ENCODE peak calls at places on chromosomes 13 and 19, in nine cellular contexts. Y is WTC11, R is BE2C, M is tibial artery, O is upper lobe of right lung, A is Peyer's patch, G is left lung, Z is epithelial cell of esophagus, K is neural crest cell. P is an unnamed sample.

GRCh38 chr19:53865918-53866696 is 1.6 kb upstream of the MYADM start:
- DNase-seq in M (peak; percentile 92), R (peak; percentile 80), G (peak; percentile 74), Z (peak; percentile 54), K (peak; percentile 46), Y (peak; percentile 74), O (peak; percentile 82), A (peak; percentile 37), P (peak; percentile 32)

GRCh38 chr13:106488075-106488474 is 47.4 kb downstream of the EFNB2 start:
- DNase-seq in M (no peak), Z (no peak), A (no peak), Y (no peak), R (no peak), G (no peak), K (no peak), O (no peak), P (no peak)

GRCh38 chr13:97659602-97660001 is 225.6 kb downstream of the RAP2A start:
- DNase-seq in M (no peak), G (no peak), O (no peak), A (no peak), Z (no peak), K (no peak), R (peak; percentile 19), Y (peak; percentile 32), P (no peak)

GRCh38 chr19:49224856-49225255 is 67.3 kb downstream of the TRPM4 start:
- DNase-seq in A (no peak), Y (peak; percentile 79), G (peak; percentile 39), M (no peak), K (no peak), R (peak; percentile 83), Z (peak; percentile 71), O (no peak), P (peak; percentile 36)

GRCh38 chr13:34391071-34391470 is 551.0 kb upstream of the NBEA start:
- DNase-seq in M (no peak), R (no peak), A (no peak), G (no peak), Z (peak; percentile 79), K (no peak), Y (no peak), O (no peak), P (no peak)

GRCh38 chr19:36686365-36687213 is 823 bp upstream of the ZNF567 start:
- DNase-seq in Y (no peak), M (peak; percentile 64), A (no peak), R (peak; percentile 7), K (no peak), G (no peak), O (no peak), Z (peak; percentile 23), P (peak; percentile 14)

GRCh38 chr19:41892173-41892902 is 9.4 kb downstream of the ARHGEF1 start:
- DNase-seq in K (no peak), G (no peak), R (no peak), O (no peak), Z (no peak), M (no peak), Y (no peak), A (no peak), P (no peak)

GRCh38 chr13:68076046-68076445 is 845.9 kb upstream of the PCDH9 start:
- DNase-seq in M (no peak), A (no peak), K (no peak), Z (no peak), Y (no peak), R (peak; percentile 27), G (no peak), O (no peak), P (no peak)

GRCh38 chr19:35513231-35513974 is at the start of gene DMKN:
- DNase-seq in G (no peak), O (no peak), K (no peak), R (no peak), M (no peak), A (no peak), Y (no peak), Z (peak; percentile 93), P (no peak)

GRCh38 chr19:14563989-14564650 is 7.7 kb downstream of the NDUFB7 start:
- DNase-seq in K (no peak), Y (peak; percentile 98), O (no peak), R (peak; percentile 97), Z (peak; percentile 70), G (no peak), A (no peak), M (no peak), P (no peak)

GRCh38 chr13:25886438-25887214 is 165.2 kb downstream of the SHISA2 start:
- DNase-seq in R (no peak), M (no peak), O (no peak), A (no peak), Z (peak; percentile 94), K (no peak), G (no peak), Y (no peak), P (no peak)

GRCh38 chr13:24670927-24671326 is 9.3 kb upstream of the ATP12A start:
- DNase-seq in G (no peak), Y (peak; percentile 61), K (no peak), A (no peak), M (no peak), R (no peak), Z (no peak), O (no peak), P (no peak)

GRCh38 chr13:52348081-52348480 is 57.9 kb downstream of the THSD1 start:
- DNase-seq in R (no peak), G (no peak), M (no peak), K (no peak), A (no peak), O (no peak), Y (no peak), Z (peak; percentile 26), P (no peak)

GRCh38 chr13:52345048-52345447 is 60.9 kb downstream of the THSD1 start:
- DNase-seq in O (no peak), R (no peak), Z (peak; percentile 71), Y (no peak), A (no peak), M (no peak), K (no peak), G (no peak), P (no peak)

GRCh38 chr13:52345631-52346251 is 60.2 kb downstream of the THSD1 start:
- DNase-seq in O (no peak), G (no peak), Y (no peak), K (no peak), R (no peak), M (no peak), Z (peak; percentile 5), A (no peak), P (no peak)

GRCh38 chr13:52353116-52353718 is 52.8 kb downstream of the THSD1 start:
- DNase-seq in A (no peak), Y (no peak), G (no peak), M (no peak), K (no peak), Z (peak; percentile 20), R (no peak), O (no peak), P (no peak)

DNA sequence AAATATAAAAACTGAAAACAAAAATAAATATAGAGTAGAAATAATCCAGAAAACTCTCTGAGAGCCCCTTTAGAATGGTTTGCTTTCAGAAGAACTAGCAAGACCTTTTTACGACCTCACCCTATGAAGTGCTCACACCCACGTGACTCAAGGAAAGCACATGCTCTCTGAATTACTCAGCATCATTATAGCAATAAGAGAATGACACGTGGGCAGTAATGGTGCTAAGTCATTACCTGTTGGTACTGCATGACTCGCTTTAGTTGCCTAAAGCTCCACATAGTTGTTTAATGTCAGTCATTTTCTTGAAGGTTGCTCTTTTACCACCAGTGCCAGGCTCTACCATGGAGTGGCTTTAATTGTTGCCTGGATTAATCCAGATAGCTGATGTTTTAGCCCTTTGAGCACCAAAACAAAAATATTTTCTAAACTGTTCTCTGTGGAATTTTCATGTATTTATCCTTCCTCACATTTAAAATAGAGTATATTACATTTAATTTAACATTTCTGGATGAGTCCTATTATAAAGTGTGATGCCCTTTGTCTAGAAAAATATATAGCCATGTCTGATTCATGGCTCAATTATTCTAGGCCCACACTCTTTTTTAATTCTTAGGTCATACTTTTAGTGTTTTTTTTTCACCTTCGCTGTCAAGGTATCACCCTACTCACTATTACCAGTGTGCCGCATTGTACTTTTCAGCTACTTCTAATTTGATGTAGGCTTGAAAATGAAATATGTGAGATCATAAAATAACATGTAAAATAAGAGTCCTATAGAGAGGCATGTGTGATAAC is 56.8 kb downstream of the THSD1 start:
- DNase-seq in O (no peak), Y (no peak), G (no peak), Z (peak; percentile 98), M (no peak), A (no peak), R (no peak), K (no peak), P (no peak)
- TF ChIP-seq CTCF in O (no peak), Y (no peak), G (no peak), Z (no peak), M (no peak), A (no peak), R (no peak), K (no peak), P (no peak)

GRCh38 chr19:33208904-33209843 is 15.0 kb downstream of the LRP3 start:
- DNase-seq in R (no peak), Y (no peak), M (no peak), G (no peak), K (no peak), A (no peak), O (no peak), Z (no peak), P (no peak)
- TF ChIP-seq CTCF in R (no peak), Y (no peak), M (no peak), G (no peak), K (no peak), A (no peak), O (no peak), Z (no peak), P (no peak)

DNA sequence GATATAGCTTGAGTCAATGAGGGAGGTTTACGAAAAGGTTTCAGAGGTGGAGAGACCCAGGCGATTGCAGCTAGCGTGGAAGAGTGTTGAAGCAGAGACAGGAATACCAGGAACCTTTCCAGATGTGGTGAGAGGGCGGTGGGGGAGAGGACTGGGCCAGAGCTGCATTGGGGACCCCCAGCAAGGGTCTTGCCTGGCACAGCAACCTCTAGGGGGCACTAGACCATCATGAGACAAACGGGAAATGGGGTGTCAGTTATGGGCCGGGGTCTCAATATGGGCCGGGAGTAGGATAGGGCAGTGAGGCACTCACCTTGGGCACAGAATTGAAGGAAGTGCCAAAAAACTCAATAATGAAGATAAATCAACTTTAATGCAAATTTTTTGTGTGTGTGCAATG is 2.1 kb upstream of the LRP3 start:
- DNase-seq in Z (no peak), K (no peak), M (peak; percentile 57), O (peak; percentile 52), Y (peak; percentile 69), A (no peak), G (no peak), R (no peak), P (no peak)
- TF ChIP-seq CTCF in Z (no peak), K (peak; percentile 37), M (no peak), O (no peak), Y (no peak), A (no peak), G (no peak), R (peak; percentile 45), P (no peak)

GRCh38 chr13:29507356-29507755 is 88.1 kb downstream of the SLC7A1 start:
- DNase-seq in Y (no peak), K (no peak), M (no peak), O (peak; percentile 46), R (peak; percentile 63), G (no peak), A (peak; percentile 36), Z (no peak), P (no peak)
- TF ChIP-seq CTCF in Y (no peak), K (no peak), M (no peak), O (no peak), R (no peak), G (no peak), A (no peak), Z (no peak), P (no peak)

GRCh38 chr19:12521996-12522395 is 29.3 kb downstream of the ZNF564 start:
- DNase-seq in A (no peak), M (no peak), R (peak; percentile 34), Y (peak; percentile 72), G (no peak), Z (no peak), K (no peak), O (no peak), P (no peak)
- TF ChIP-seq CTCF in A (peak; percentile 3), M (no peak), R (peak; percentile 53), Y (no peak), G (no peak), Z (peak; percentile 28), K (peak; percentile 17), O (no peak), P (no peak)

P was measured in prostate gland.